ENCODE peak calls at places on chromosome 3, in seven cellular contexts. P is CD8-positive, alpha-beta T cell; I is breast epithelium; G is right atrium auricular region; W is uterus; B is PC-3; R is pancreas. S is an unnamed sample. For H3K9me3, the result is how much of the 10 kb centered on the place peaks cover.

GRCh38 chr3:112463250-112463649 is 36.0 kb downstream of the BTLA start:
- DNase-seq in W (no peak), B (no peak), R (no peak), I (no peak), G (no peak), P (no peak), S (no peak)

GRCh38 chr3:171315919-171316318 is 144.3 kb downstream of the TNIK start:
- DNase-seq in I (no peak), W (no peak), G (no peak), B (no peak), R (no peak), P (no peak), S (no peak)

GRCh38 chr3:126493731-126494130 is 18.0 kb upstream of the ZXDC start:
- DNase-seq in P (no peak), R (no peak), W (no peak), I (no peak), G (no peak), B (no peak), S (no peak)

GRCh38 chr3:144816366-144816765 is 844.7 kb downstream of the DIPK2A start:
- DNase-seq in P (no peak), W (no peak), B (peak), G (no peak), R (no peak), I (no peak), S (no peak)

GRCh38 chr3:196611761-196612483 is 27.6 kb upstream of the NRROS start:
- DNase-seq in R (no peak), P (no peak), B (no peak), W (no peak), G (no peak), I (no peak), S (no peak)

GRCh38 chr3:114794894-114795630 is 352.0 kb downstream of the ZBTB20 start:
- DNase-seq in P (no peak), G (no peak), I (no peak), W (no peak), R (no peak), B (no peak), S (no peak)

GRCh38 chr3:63050548-63050947 is 175.3 kb upstream of the CADPS start:
- DNase-seq in G (no peak), P (no peak), W (no peak), R (no peak), I (no peak), B (no peak), S (no peak)

GRCh38 chr3:60226907-60227306 is 1024.3 kb downstream of the FHIT start:
- DNase-seq in W (no peak), I (no peak), B (no peak), R (no peak), P (no peak), G (no peak), S (no peak)

GRCh38 chr3:178602864-178603263 is 66.6 kb downstream of the KCNMB2 start:
- DNase-seq in G (no peak), B (no peak), P (no peak), I (no peak), R (no peak), W (no peak), S (no peak)

GRCh38 chr3:12869025-12869695 is 27.8 kb upstream of the RPL32 start:
- DNase-seq in R (no peak), G (no peak), I (no peak), B (no peak), P (peak), W (peak), S (no peak)

GRCh38 chr3:183298708-183299153 is 45.7 kb downstream of the B3GNT5 start:
- DNase-seq in I (no peak), R (no peak), W (peak), G (peak), B (peak), P (no peak), S (no peak)

GRCh38 chr3:111749171-111750170 is 109.6 kb upstream of the PHLDB2 start:
- DNase-seq in R (no peak), I (no peak), P (no peak), W (no peak), G (no peak), B (no peak), S (no peak)

GRCh38 chr3:165491487-165491886 is 295.3 kb upstream of the SLITRK3 start:
- DNase-seq in I (no peak), W (peak), P (no peak), B (no peak), R (no peak), G (no peak), S (no peak)

GRCh38 chr3:171977860-171978259 is 61.5 kb upstream of the FNDC3B start:
- DNase-seq in P (no peak), R (no peak), B (no peak), W (no peak), G (no peak), I (no peak), S (no peak)

GRCh38 chr3:3127432-3128010 is 781 bp downstream of the TRNT1 start:
- DNase-seq in G (no peak), P (peak), B (peak), W (no peak), I (no peak), R (no peak), S (peak)

GRCh38 chr3:171813897-171814460 is 3.7 kb upstream of the PLD1 start:
- DNase-seq in W (no peak), R (no peak), G (peak), B (no peak), I (no peak), P (no peak), S (peak)

GRCh38 chr3:42804831-42805821 is 836 bp upstream of the HIGD1A start:
- DNase-seq in B (no peak), I (peak), R (peak), G (peak), P (no peak), W (peak), S (peak)

GRCh38 chr3:96370637-96371036 is 443.8 kb upstream of the EPHA6 start:
- DNase-seq in R (no peak), I (no peak), G (no peak), B (peak), W (no peak), P (no peak), S (no peak)

GRCh38 chr3:181561130-181561529 is 150.6 kb upstream of the SOX2 start:
- DNase-seq in B (no peak), G (no peak), R (no peak), I (no peak), W (no peak), P (no peak), S (no peak)

GRCh38 chr3:155083313-155083905 is 3.3 kb downstream of the MME start:
- DNase-seq in I (no peak), R (no peak), G (no peak), B (peak), P (no peak), W (no peak), S (no peak)

GRCh38 chr3:112773864-112774263 is 72.8 kb downstream of the CD200R1L start:
- DNase-seq in P (no peak), G (no peak), B (peak), R (no peak), W (no peak), I (no peak), S (peak)

GRCh38 chr3:179100652-179101051 is 29.0 kb upstream of the ZMAT3 start:
- DNase-seq in G (no peak), P (no peak), W (no peak), I (no peak), B (peak), R (no peak), S (no peak)

GRCh38 chr3:9862391-9863235 is 17.4 kb downstream of the CIDEC start:
- DNase-seq in P (peak), B (peak), R (peak), I (no peak), W (peak), G (no peak), S (no peak)

GRCh38 chr3:58074997-58075396 is 66.8 kb downstream of the FLNB start:
- DNase-seq in B (no peak), G (no peak), W (no peak), P (peak), R (no peak), I (no peak), S (no peak)

GRCh38 chr3:135069406-135069805 is 274.3 kb downstream of the EPHB1 start:
- DNase-seq in R (no peak), W (no peak), I (no peak), B (no peak), P (no peak), G (no peak), S (no peak)

GRCh38 chr3:170469151-170470062 is 50.7 kb downstream of the CLDN11 start:
- DNase-seq in G (no peak), R (no peak), B (peak), W (peak), I (no peak), P (no peak), S (no peak)

GRCh38 chr3:188280627-188281026 is 126.7 kb downstream of the LPP start:
- DNase-seq in P (no peak), W (no peak), I (no peak), G (no peak), B (peak), R (no peak), S (no peak)

GRCh38 chr3:129060276-129061076 is at the start of gene GP9:
- DNase-seq in W (no peak), I (no peak), P (no peak), B (no peak), G (no peak), R (no peak), S (no peak)

GRCh38 chr3:13420051-13420816 is at the start of gene NUP210:
- DNase-seq in I (no peak), P (peak), W (no peak), B (peak), G (no peak), R (peak), S (peak)

GRCh38 chr3:73148653-73149052 is 87.2 kb downstream of the EBLN2 start:
- DNase-seq in P (no peak), W (no peak), I (no peak), R (no peak), G (no peak), B (no peak), S (no peak)

GRCh38 chr3:54906763-54907162 is 21.1 kb downstream of the LRTM1 start:
- DNase-seq in G (no peak), I (no peak), P (no peak), B (no peak), R (no peak), W (no peak), S (no peak)

GRCh38 chr3:133937756-133938601 is 42.3 kb upstream of the RAB6B start:
- DNase-seq in P (no peak), R (peak), I (no peak), W (no peak), B (no peak), G (peak), S (no peak)

GRCh38 chr3:113312416-113312815 is 101.1 kb downstream of the BOC start:
- DNase-seq in I (no peak), P (no peak), W (no peak), B (no peak), R (no peak), G (no peak), S (no peak)

GRCh38 chr3:86047329-86047625 is 943.7 kb downstream of the VGLL3 start:
- DNase-seq in I (no peak), W (no peak), B (no peak), R (no peak), G (no peak), P (no peak), S (no peak)

GRCh38 chr3:52062499-52062898 is 6.1 kb upstream of the DUSP7 start:
- DNase-seq in R (no peak), W (peak), G (peak), I (no peak), P (no peak), B (peak), S (no peak)

GRCh38 chr3:11385908-11386307 is 113.7 kb downstream of the ATG7 start:
- DNase-seq in P (no peak), W (peak), R (no peak), G (no peak), B (peak), I (no peak), S (no peak)

GRCh38 chr3:192336286-192336685 is 391.1 kb downstream of the FGF12 start:
- DNase-seq in B (no peak), W (no peak), P (no peak), G (no peak), I (no peak), R (no peak), S (no peak)

GRCh38 chr3:38545983-38546382 is 49.8 kb downstream of the EXOG start:
- DNase-seq in W (no peak), I (no peak), G (no peak), B (no peak), R (no peak), P (no peak), S (no peak)

GRCh38 chr3:128703561-128703960 is 22.4 kb upstream of the RAB7A start:
- DNase-seq in R (no peak), W (no peak), P (no peak), I (no peak), B (no peak), G (no peak), S (no peak)

DNA sequence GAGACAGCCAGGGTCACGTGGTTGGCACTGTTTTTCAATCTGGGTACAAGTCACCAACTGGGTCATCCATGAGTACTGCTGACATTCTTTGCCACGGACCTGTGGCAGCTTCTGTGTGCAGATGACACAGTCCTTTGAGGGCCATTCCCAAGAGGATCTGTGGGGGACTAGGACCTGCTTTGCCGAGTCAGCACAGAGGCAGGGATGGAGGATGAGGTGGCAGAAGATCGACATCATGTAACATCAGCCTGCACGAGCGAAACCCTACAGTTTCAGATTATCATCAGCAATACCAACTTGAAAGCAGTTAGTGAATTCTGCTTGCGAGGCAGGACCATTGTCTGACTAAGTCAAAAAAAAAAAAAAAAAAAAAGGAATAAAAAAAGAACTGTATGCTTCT is 227.7 kb downstream of the FOXP1 start:
- DNase-seq in I (no peak), W (no peak), R (no peak), B (no peak), P (no peak), G (no peak), S (no peak)
- H3K4me3 ChIP-seq in I (no peak), W (no peak), R (no peak), B (no peak), P (no peak), G (no peak), S (no peak)

DNA sequence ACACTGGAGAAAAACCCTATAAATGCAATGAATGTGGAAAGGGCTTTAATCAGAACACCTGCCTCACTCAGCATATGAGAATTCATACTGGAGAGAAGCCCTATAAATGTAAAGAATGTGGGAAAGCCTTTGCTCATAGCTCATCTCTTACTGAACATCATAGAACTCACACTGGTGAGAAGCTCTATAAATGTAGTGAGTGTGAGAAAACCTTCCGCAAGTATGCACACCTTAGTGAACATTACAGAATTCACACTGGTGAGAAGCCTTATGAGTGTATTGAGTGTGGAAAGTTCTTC is 7.4 kb upstream of the ZNF501 start:
- DNase-seq in B (no peak), I (no peak), W (no peak), R (no peak), P (no peak), G (no peak), S (no peak)
- H3K9me3 ChIP-seq in B (half or more), I (half or more), W (half or more), R (under half), P (half or more), G (half or more), S (half or more)

GRCh38 chr3:142850395-142851023 is 38.4 kb downstream of the PCOLCE2 start:
- DNase-seq in B (peak), I (no peak), G (peak), R (no peak), P (no peak), W (no peak), S (no peak)
- H3K4me3 ChIP-seq in B (no peak), I (no peak), G (no peak), R (no peak), P (no peak), W (no peak), S (no peak)

DNA sequence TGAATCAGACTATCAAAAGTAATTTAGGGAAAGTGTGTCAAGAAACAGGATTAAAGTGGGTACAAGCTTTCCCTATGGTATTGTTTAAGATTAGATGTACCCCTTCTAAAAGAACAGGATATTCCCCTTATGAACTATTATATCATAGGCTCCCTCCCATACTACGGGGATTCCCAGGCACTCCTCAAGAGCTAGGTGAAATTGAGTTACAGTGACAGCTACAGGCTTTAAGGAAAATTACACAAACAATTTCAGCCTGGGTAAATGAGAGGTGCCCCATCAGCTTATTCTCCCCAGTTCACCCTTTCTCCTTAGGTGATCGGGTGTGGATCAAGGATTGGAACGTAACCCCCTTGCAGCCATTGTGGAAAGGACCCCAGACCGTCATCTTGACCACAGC is 240.8 kb upstream of the CNTN6 start:
- DNase-seq in B (no peak), P (no peak), W (no peak), R (no peak), I (no peak), G (no peak), S (no peak)
- H3K9me3 ChIP-seq in B (under half), P (under half), W (under half), R (under half), I (under half), G (under half), S (under half)

S was measured in CD4-positive, alpha-beta memory T cell.